ENCODE peak calls at places on chromosomes 2 and 18, in four cellular contexts. Y, A, I and T are unnamed samples.

GRCh38 chr2:156338578-156338977 is 6.1 kb upstream of the NR4A2 start:
- DNase-seq in Y (no peak), A (no peak), I (no peak), T (no peak)

GRCh38 chr2:224104668-224105386 is 65.7 kb upstream of the SERPINE2 start:
- DNase-seq in Y (no peak), A (no peak), I (no peak), T (no peak)

GRCh38 chr2:10078704-10079191 is 1.5 kb downstream of the CYS1 start:
- DNase-seq in Y (no peak), A (peak), I (no peak), T (no peak)

GRCh38 chr2:100041946-100042345 is 100.4 kb downstream of the AFF3 start:
- DNase-seq in Y (no peak), A (no peak), I (no peak), T (no peak)

GRCh38 chr2:147388217-147388616 is 456.6 kb upstream of the ACVR2A start:
- DNase-seq in Y (no peak), A (no peak), I (no peak), T (no peak)

GRCh38 chr18:5787936-5788335 is 107.4 kb downstream of the TMEM200C start:
- DNase-seq in Y (no peak), A (no peak), I (no peak), T (no peak)

GRCh38 chr18:22831441-22831904 is 101.7 kb upstream of the RBBP8 start:
- DNase-seq in Y (peak), A (peak), I (no peak), T (peak)

GRCh38 chr2:467543-467891 is 179.6 kb upstream of the ALKAL2 start:
- DNase-seq in Y (no peak), A (no peak), I (no peak), T (no peak)

GRCh38 chr2:118387509-118387908 is 299.2 kb downstream of the INSIG2 start:
- DNase-seq in Y (peak), A (peak), I (no peak), T (no peak)

GRCh38 chr2:80856227-80856626 is 551.7 kb upstream of the LRRTM1 start:
- DNase-seq in Y (no peak), A (no peak), I (no peak), T (no peak)

GRCh38 chr2:128789221-128789620 is 470.6 kb upstream of the HS6ST1 start:
- DNase-seq in Y (no peak), A (no peak), I (no peak), T (no peak)

GRCh38 chr18:79684787-79685186 is 5.2 kb downstream of the CTDP1 start:
- DNase-seq in Y (no peak), A (no peak), I (no peak), T (no peak)

GRCh38 chr2:176078440-176079284 is 5.1 kb downstream of the EVX2 start:
- DNase-seq in Y (no peak), A (no peak), I (no peak), T (no peak)

GRCh38 chr2:203532957-203533695 is 2.0 kb downstream of the RAPH1 start:
- DNase-seq in Y (peak), A (peak), I (no peak), T (peak)

GRCh38 chr2:696999-697627 is 19.9 kb upstream of the TMEM18 start:
- DNase-seq in Y (no peak), A (no peak), I (no peak), T (no peak)

GRCh38 chr2:69915050-69915945 is at the start of gene MXD1:
- DNase-seq in Y (peak), A (no peak), I (peak), T (no peak)

GRCh38 chr2:159155315-159155714 is 131.2 kb downstream of the WDSUB1 start:
- DNase-seq in Y (no peak), A (no peak), I (peak), T (no peak)

GRCh38 chr2:159904565-159905281 is 106.7 kb upstream of the CD302 start:
- DNase-seq in Y (no peak), A (peak), I (peak), T (no peak)